ENCODE peak calls at places on chromosomes 2 and 18, in four cellular contexts. H is A549, F is tibial nerve, S is suprapubic skin. T is an unnamed sample.

GRCh38 chr2:218883491-218884490 is 3.1 kb downstream of the WNT10A start:
- DNase-seq in H (no peak), F (no peak), S (no peak), T (no peak)

GRCh38 chr2:25567406-25567805 is 106.0 kb downstream of the DTNB start:
- DNase-seq in S (no peak), H (peak), F (peak), T (no peak)

GRCh38 chr2:102473020-102473419 is at the start of gene SLC9A4:
- DNase-seq in F (peak), S (no peak), H (peak), T (no peak)

GRCh38 chr2:3434654-3435053 is 55.2 kb downstream of the TRAPPC12 start:
- DNase-seq in F (no peak), H (no peak), S (no peak), T (no peak)

GRCh38 chr18:79404567-79404910 is 8.8 kb downstream of the NFATC1 start:
- DNase-seq in S (no peak), H (no peak), F (no peak), T (no peak)

GRCh38 chr2:79935771-79936657 is 368.5 kb downstream of the LRRTM1 start:
- DNase-seq in H (peak), S (no peak), F (peak), T (no peak)

GRCh38 chr18:79529296-79529695 is 133.6 kb downstream of the NFATC1 start:
- DNase-seq in S (peak), H (no peak), F (no peak), T (no peak)

GRCh38 chr2:155157065-155157464 is 458.6 kb downstream of the KCNJ3 start:
- DNase-seq in F (no peak), S (no peak), H (no peak), T (no peak)

GRCh38 chr18:62088146-62088545 is 98.7 kb downstream of the PIGN start:
- DNase-seq in H (no peak), F (no peak), S (no peak), T (no peak)

GRCh38 chr2:20110383-20110782 is 59.0 kb upstream of the LAPTM4A start:
- DNase-seq in F (no peak), H (no peak), S (no peak), T (no peak)

GRCh38 chr2:54461251-54461650 is 5.1 kb downstream of the SPTBN1 start:
- DNase-seq in F (no peak), S (no peak), H (no peak), T (no peak)

GRCh38 chr2:238450440-238450861 is 23.7 kb downstream of the ASB1 start:
- DNase-seq in S (no peak), H (no peak), F (no peak), T (no peak)

GRCh38 chr2:70248810-70249438 is 496 bp upstream of the TIA1 start:
- DNase-seq in H (peak), S (peak), F (peak), T (peak)

GRCh38 chr2:77552956-77553355 is 30.8 kb upstream of the LRRTM4 start:
- DNase-seq in H (no peak), S (no peak), F (no peak), T (no peak)

GRCh38 chr2:71576541-71576940 is 123.2 kb downstream of the DYSF start:
- DNase-seq in S (no peak), H (no peak), F (no peak), T (no peak)

DNA sequence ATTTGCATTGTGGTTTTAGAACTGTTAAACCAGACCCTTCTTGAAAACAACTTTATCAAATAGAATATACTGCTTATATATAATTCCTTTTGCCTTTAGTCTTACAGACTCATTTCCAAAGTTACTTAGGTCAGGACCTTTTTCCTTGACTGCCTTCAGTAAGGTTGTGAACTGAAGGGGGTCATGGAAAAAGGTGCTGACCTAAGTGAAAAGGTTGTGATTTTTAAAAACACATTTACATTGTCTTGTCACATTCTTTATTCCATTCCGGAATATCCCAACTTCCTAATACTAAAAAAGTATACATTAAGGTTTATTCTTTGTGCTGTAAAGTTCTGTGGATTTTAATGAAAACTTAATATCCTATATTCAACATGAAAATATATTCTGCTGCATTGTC is 581.4 kb downstream of the SOCS6 start:
- DNase-seq in H (no peak), S (no peak), F (no peak), T (no peak)
- TF ChIP-seq EP300 in H (no peak), S (no peak), F (no peak), T (no peak)

GRCh38 chr2:37323176-37323575 is 1.5 kb downstream of the PRKD3 start:
- DNase-seq in F (no peak), H (no peak), S (no peak), T (no peak)

GRCh38 chr2:37325625-37326071 is 1.0 kb upstream of the PRKD3 start:
- DNase-seq in S (no peak), H (no peak), F (no peak), T (peak)

GRCh38 chr2:37323770-37324535 is 680 bp downstream of the PRKD3 start:
- DNase-seq in F (no peak), S (no peak), H (peak), T (no peak)

GRCh38 chr2:37324786-37325624 is at the start of gene PRKD3:
- DNase-seq in F (peak), S (peak), H (peak), T (no peak)

GRCh38 chr2:37324536-37324785 is 172 bp downstream of the PRKD3 start:
- DNase-seq in F (peak), S (peak), H (no peak), T (peak)
- H3K4me3 ChIP-seq in F (peak), S (peak), H (peak), T (peak)

GRCh38 chr18:5266721-5267120 is 28.8 kb downstream of the ZBTB14 start:
- DNase-seq in S (no peak), F (no peak), H (no peak), T (no peak)
- TF ChIP-seq EP300 in S (no peak), F (no peak), H (no peak), T (no peak)

GRCh38 chr2:73970268-73970803 is 14.4 kb upstream of the TET3 start:
- DNase-seq in F (no peak), H (no peak), S (no peak), T (no peak)
- H3K4me3 ChIP-seq in F (no peak), H (no peak), S (no peak), T (no peak)

DNA sequence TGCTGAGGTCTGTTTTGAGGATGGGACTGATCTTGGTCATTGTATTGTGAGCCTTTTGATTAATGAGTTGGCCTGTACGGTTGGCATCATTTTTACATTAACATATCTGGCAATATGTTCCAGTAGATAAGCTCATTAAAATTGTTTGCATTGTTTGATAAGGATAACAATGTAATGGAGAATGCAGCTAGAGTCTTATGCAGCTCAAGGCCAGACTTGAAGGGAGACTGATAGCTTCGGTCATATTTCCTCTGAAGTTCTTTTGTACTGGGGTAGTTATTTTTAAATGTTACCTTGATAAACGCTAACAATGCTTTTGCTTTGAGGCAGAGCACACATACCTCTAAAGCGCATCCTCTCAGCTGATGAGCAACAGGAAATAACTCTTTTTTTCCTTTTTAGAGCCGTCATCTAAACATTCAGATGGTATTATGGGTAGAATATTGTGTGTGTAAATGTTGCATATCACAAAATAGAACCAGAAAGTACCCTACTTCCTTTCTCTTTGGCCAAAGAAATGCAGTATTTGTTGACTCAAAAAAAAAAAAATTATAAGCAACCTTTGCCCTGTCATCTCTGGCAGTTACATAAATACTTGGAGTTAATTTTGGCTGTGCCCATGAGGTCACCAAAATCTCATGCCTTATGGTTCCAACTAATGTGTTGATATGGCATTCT is 1.3 kb downstream of the MAPRE2 start:
- DNase-seq in H (no peak), S (no peak), F (no peak), T (no peak)
- TF ChIP-seq EP300 in H (no peak), S (no peak), F (no peak), T (no peak)

GRCh38 chr2:202039278-202040100 is 5.8 kb downstream of the FZD7 start:
- DNase-seq in H (no peak), S (no peak), F (no peak), T (no peak)
- H3K4me3 ChIP-seq in H (no peak), S (peak), F (no peak), T (peak)